ENCODE peak calls at places on chromosomes 1 and 21, in four cellular contexts. N, W, L and S are unnamed samples.

GRCh38 chr1:214570442-214570841 is 19.0 kb upstream of the PTPN14 start:
- DNase-seq in N (peak), W (no peak), L (no peak), S (no peak)

GRCh38 chr21:36661511-36662309 is 37.2 kb upstream of the SIM2 start:
- DNase-seq in N (peak), W (peak), L (peak), S (no peak)

GRCh38 chr1:37478890-37479254 is 4.5 kb downstream of the ZC3H12A start:
- DNase-seq in N (peak), W (no peak), L (peak), S (peak)

GRCh38 chr1:118302145-118302544 is 117.1 kb upstream of the SPAG17 start:
- DNase-seq in N (no peak), W (no peak), L (no peak), S (no peak)

GRCh38 chr1:42096565-42096964 is 56.6 kb upstream of the GUCA2B start:
- DNase-seq in N (no peak), W (no peak), L (no peak), S (no peak)

GRCh38 chr1:76285578-76286135 is 211.1 kb downstream of the ST6GALNAC3 start:
- DNase-seq in N (no peak), W (no peak), L (no peak), S (no peak)

GRCh38 chr1:199422206-199422605 is 605.3 kb upstream of the NR5A2 start:
- DNase-seq in N (peak), W (no peak), L (no peak), S (no peak)

GRCh38 chr1:177282976-177283375 is 112.2 kb downstream of the BRINP2 start:
- DNase-seq in N (no peak), W (no peak), L (no peak), S (no peak)

GRCh38 chr1:153652795-153653507 is 5.6 kb upstream of the SNAPIN start:
- DNase-seq in N (peak), W (no peak), L (no peak), S (no peak)

GRCh38 chr1:103561612-103562395 is 9.6 kb upstream of the AMY2B start:
- DNase-seq in N (peak), W (no peak), L (no peak), S (peak)

DNA sequence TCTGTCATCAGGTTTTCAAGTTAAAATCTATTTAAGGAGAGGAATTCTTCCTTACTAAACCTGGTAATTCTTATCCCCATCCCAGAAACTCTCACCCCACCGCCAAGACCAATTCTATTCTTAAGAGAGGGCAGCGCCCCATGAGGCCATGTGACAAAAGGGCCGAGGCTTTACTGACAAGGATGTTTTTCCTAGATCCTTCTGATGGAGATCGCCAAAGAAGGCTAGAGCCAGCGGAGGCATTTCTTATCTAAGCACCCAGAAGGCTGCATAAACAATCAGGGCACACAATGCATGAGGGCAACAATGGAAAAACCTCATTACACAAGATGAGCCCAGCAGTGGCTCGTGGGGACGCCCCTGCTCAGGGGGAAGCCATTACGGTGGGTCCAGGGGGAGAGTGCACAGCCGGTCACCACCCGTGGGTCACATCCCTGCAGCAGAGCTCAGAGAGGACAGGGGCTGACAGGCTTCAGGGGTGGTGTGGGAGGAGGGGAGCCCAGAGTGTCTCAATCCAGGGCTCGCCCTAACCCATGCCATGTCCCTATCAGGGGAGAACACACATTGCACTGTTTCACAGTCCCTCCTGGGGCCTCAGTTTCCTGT is 88.7 kb downstream of the ITPKB start:
- DNase-seq in N (no peak), W (no peak), L (no peak), S (no peak)
- TF ChIP-seq CTCF in N (no peak), W (no peak), L (no peak), S (no peak)

GRCh38 chr1:26330276-26330675 is 12.5 kb downstream of the CD52 start:
- DNase-seq in N (no peak), W (no peak), L (no peak), S (no peak)

GRCh38 chr1:26324550-26324949 is 6.8 kb downstream of the CD52 start:
- DNase-seq in N (no peak), W (no peak), L (no peak), S (no peak)

GRCh38 chr1:26323382-26323781 is 5.6 kb downstream of the CD52 start:
- DNase-seq in N (no peak), W (no peak), L (no peak), S (no peak)

GRCh38 chr1:26328597-26328996 is 10.8 kb downstream of the CD52 start:
- DNase-seq in N (no peak), W (no peak), L (no peak), S (no peak)

GRCh38 chr1:26327956-26328362 is 10.2 kb downstream of the CD52 start:
- DNase-seq in N (no peak), W (no peak), L (no peak), S (no peak)
- TF ChIP-seq CTCF in N (no peak), W (no peak), L (no peak), S (no peak)

GRCh38 chr1:39380036-39380435 is 111.4 kb upstream of the BMP8A start:
- DNase-seq in N (peak), W (no peak), L (no peak), S (no peak)

GRCh38 chr1:39381839-39382238 is 109.6 kb upstream of the BMP8A start:
- DNase-seq in N (peak), W (no peak), L (no peak), S (no peak)

GRCh38 chr1:39387452-39387851 is 104.0 kb upstream of the BMP8A start:
- DNase-seq in N (peak), W (no peak), L (no peak), S (no peak)

GRCh38 chr1:39386997-39387396 is 104.4 kb upstream of the BMP8A start:
- DNase-seq in N (no peak), W (no peak), L (no peak), S (no peak)

GRCh38 chr1:39385067-39385988 is 106.1 kb upstream of the BMP8A start:
- DNase-seq in N (no peak), W (no peak), L (no peak), S (no peak)
- TF ChIP-seq CTCF in N (no peak), W (no peak), L (no peak), S (no peak)

DNA sequence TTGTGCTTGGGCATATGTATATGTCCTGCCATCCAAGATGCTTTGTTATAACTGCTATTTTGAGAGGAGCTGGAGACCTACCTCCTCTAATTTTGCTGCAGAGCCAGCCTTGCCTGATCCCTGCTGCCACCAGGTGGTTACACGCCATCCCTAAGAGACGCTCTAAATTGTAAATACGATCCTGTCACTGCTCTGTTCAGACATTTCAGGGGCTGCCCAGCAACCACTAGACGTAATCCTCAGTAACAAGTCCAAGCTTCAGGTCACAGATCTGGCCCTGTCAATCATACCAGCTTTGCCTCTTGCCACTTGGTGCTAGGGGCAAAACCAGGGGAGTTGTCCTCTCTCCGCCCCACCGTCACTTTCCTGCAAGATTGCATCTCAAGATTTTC is 32.9 kb downstream of the GPA33 start:
- DNase-seq in N (peak), W (no peak), L (no peak), S (peak)
- TF ChIP-seq CTCF in N (peak), W (no peak), L (no peak), S (peak)

DNA sequence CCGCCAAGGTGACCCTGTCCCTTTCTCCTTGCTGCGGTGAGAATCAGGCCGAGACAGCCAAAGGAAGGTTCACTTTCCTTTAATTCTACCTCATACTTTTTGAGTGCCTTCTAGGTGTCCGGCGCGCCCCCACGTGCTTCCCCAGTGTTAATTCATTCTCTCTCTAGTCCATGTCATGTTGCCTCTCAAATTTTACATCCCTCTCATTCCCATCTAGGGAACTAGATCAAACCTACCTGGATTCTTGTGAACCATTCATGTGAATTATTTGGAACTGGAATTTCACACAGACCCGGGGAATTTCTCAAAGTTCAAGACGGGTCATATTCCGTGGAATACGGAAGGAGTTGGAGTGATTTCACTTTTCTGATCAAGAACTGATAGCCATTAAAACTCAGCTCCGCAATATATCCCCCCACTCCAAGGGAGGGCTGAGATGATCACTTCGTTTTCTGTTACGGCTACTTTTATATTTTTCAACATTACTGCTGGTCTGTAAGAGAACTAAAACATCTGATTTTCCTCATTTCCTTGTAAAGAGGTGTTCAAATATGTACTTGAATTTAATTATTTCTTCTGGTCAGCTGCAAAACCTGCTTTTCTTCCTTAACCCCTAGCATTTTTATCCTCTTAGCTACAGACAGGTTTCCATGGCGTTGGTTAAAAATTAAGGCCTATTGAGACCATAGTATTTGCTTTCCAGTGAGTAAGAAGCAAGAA is 1.0 kb upstream of the ENO1 start:
- DNase-seq in N (no peak), W (no peak), L (no peak), S (no peak)
- TF ChIP-seq CTCF in N (no peak), W (no peak), L (no peak), S (no peak)

GRCh38 chr1:92459871-92460320 is 26.8 kb downstream of the GFI1 start:
- DNase-seq in N (no peak), W (no peak), L (no peak), S (no peak)

GRCh38 chr1:92466702-92467101 is 20.0 kb downstream of the GFI1 start:
- DNase-seq in N (no peak), W (no peak), L (no peak), S (no peak)

GRCh38 chr1:92465256-92465647 is 21.5 kb downstream of the GFI1 start:
- DNase-seq in N (no peak), W (no peak), L (no peak), S (no peak)

GRCh38 chr1:92464588-92465255 is 22.0 kb downstream of the GFI1 start:
- DNase-seq in N (no peak), W (peak), L (peak), S (no peak)

DNA sequence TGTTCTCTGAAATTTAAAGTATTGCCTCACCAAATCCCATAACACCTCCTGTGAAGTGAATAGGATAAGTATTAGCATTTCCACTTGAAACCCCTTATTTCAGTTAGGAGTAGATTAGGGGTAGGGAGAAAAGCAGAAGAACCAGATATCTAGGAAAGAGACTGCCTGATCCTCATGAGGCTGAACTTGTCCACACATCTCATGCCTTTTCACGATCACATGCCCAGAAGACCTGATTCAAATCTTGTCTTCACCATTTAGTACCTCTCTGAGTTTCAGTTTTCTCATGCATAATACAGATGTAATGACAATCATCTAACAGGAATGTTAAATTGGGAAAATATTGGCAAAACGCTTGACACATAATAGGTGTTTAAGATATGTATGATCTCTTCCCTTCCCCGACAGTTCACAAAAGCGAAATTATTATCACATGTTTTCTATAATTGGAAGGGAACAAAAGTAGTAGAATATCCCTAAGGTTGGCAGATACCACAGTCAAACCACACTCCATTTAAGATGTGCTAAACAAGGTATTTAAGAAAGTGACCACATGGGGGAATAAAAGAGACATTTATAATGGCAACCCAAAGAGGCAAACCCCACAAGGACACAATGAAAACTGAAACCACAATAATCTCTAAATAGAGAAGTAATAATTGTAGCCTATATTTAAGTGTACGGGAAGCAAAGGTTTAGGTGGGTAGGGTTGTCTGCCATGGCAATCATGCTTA is 25.2 kb downstream of the GFI1 start:
- DNase-seq in N (no peak), W (no peak), L (no peak), S (peak)
- TF ChIP-seq CTCF in N (no peak), W (no peak), L (no peak), S (no peak)